ENCODE peak calls at places on chromosomes 2 and 18, in six cellular contexts. J is psoas muscle, S is breast epithelium, X is spleen, T is right cardiac atrium, R is Peyer's patch. U is an unnamed sample.

GRCh38 chr2:219423656-219424378 is 5.6 kb downstream of the DES start:
- DNase-seq in J (peak; percentile 61), S (no peak), X (no peak), T (no peak), R (no peak), U (no peak)

GRCh38 chr2:101231253-101231652 is 21.4 kb upstream of the CNOT11 start:
- DNase-seq in J (no peak), S (no peak), X (no peak), T (no peak), R (no peak), U (no peak)

GRCh38 chr2:75528221-75528977 is 32.3 kb downstream of the EVA1A start:
- DNase-seq in J (no peak), S (peak; percentile 24), X (no peak), T (no peak), R (no peak), U (no peak)

GRCh38 chr2:222878284-222878876 is 17.5 kb downstream of the ACSL3 start:
- DNase-seq in J (no peak), S (no peak), X (no peak), T (no peak), R (no peak), U (no peak)

GRCh38 chr2:183244300-183244849 is 120.1 kb downstream of the NUP35 start:
- DNase-seq in J (no peak), S (no peak), X (no peak), T (no peak), R (no peak), U (no peak)

GRCh38 chr2:202152104-202152771 is 79.2 kb downstream of the KIAA2012 start:
- DNase-seq in J (no peak), S (no peak), X (no peak), T (no peak), R (no peak), U (no peak)

GRCh38 chr18:79881695-79882094 is 69.8 kb downstream of the SLC66A2 start:
- DNase-seq in J (no peak), S (no peak), X (peak; percentile 32), T (no peak), R (no peak), U (no peak)

GRCh38 chr18:63520053-63520452 is 22.1 kb upstream of the SERPINB12 start:
- DNase-seq in J (no peak), S (no peak), X (no peak), T (no peak), R (no peak), U (no peak)

GRCh38 chr2:41947701-41948396 is 100.0 kb upstream of the PKDCC start:
- DNase-seq in J (no peak), S (no peak), X (no peak), T (peak; percentile 88), R (no peak), U (no peak)

GRCh38 chr2:191846787-191847620 is at the start of gene CAVIN2:
- DNase-seq in J (peak; percentile 64), S (peak; percentile 49), X (peak; percentile 76), T (peak; percentile 84), R (no peak), U (no peak)

GRCh38 chr2:196372276-196372809 is 201.0 kb upstream of the STK17B start:
- DNase-seq in J (no peak), S (no peak), X (no peak), T (no peak), R (no peak), U (no peak)

DNA sequence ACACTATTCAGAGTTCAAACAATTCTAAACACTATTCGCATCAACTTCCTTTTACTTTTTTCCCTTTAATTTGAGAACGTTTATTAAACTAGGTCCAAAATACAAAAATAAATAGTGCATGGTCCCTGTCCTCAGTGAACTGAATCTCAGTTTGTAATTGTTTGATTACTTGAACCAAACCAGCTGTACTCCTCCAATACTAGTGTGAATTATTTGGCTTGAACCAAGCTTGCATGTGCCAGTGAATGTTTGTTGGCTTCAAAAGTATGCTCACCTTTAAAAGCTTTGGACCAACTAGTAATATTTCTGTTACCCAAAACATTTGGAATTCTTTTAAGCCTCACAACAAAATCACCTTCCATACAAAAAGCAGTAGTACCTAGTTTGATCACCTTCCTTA is 15.5 kb downstream of the CCNT2 start:
- DNase-seq in J (no peak), S (no peak), X (no peak), T (no peak), R (no peak), U (no peak)
- H3K27ac ChIP-seq in J (no peak overlapping the region), S (no peak overlapping the region), X (no peak overlapping the region), T (no peak overlapping the region), R (no peak overlapping the region), U (no peak overlapping the region)

GRCh38 chr18:8627107-8627472 is 17.9 kb downstream of the RAB12 start:
- DNase-seq in J (no peak), S (no peak), X (no peak), T (no peak), R (no peak), U (no peak)

GRCh38 chr18:8626414-8627106 is 17.3 kb downstream of the RAB12 start:
- DNase-seq in J (no peak), S (no peak), X (no peak), T (no peak), R (no peak), U (no peak)

GRCh38 chr18:8620845-8621244 is 11.6 kb downstream of the RAB12 start:
- DNase-seq in J (no peak), S (no peak), X (no peak), T (no peak), R (no peak), U (no peak)

GRCh38 chr18:8625693-8626092 is 16.5 kb downstream of the RAB12 start:
- DNase-seq in J (no peak), S (no peak), X (no peak), T (no peak), R (no peak), U (no peak)

GRCh38 chr18:8623549-8624106 is 14.4 kb downstream of the RAB12 start:
- DNase-seq in J (peak; percentile 62), S (no peak), X (peak; percentile 79), T (peak; percentile 61), R (peak; percentile 28), U (no peak)
- H3K4me1 ChIP-seq in J (peaks cover 79% of the 10 kb centered on the region), S (peaks cover 2% of the 10 kb centered on the region), X (peaks cover 59% of the 10 kb centered on the region), T (peaks cover 16% of the 10 kb centered on the region), R (peaks cover 7% of the 10 kb centered on the region), U (peaks cover 5% of the 10 kb centered on the region)

GRCh38 chr2:240179941-240180666 is 39.6 kb upstream of the OTOS start:
- DNase-seq in J (peak; percentile 36), S (no peak), X (peak; percentile 41), T (no peak), R (no peak), U (no peak)

GRCh38 chr2:240182476-240182875 is 42.0 kb upstream of the OTOS start:
- DNase-seq in J (no peak), S (no peak), X (peak; percentile 33), T (no peak), R (no peak), U (no peak)

GRCh38 chr2:240178564-240178963 is 38.1 kb upstream of the OTOS start:
- DNase-seq in J (peak; percentile 8), S (no peak), X (peak; percentile 9), T (no peak), R (no peak), U (no peak)

GRCh38 chr2:240182001-240182400 is 41.5 kb upstream of the OTOS start:
- DNase-seq in J (no peak), S (no peak), X (peak; percentile 31), T (no peak), R (no peak), U (no peak)

DNA sequence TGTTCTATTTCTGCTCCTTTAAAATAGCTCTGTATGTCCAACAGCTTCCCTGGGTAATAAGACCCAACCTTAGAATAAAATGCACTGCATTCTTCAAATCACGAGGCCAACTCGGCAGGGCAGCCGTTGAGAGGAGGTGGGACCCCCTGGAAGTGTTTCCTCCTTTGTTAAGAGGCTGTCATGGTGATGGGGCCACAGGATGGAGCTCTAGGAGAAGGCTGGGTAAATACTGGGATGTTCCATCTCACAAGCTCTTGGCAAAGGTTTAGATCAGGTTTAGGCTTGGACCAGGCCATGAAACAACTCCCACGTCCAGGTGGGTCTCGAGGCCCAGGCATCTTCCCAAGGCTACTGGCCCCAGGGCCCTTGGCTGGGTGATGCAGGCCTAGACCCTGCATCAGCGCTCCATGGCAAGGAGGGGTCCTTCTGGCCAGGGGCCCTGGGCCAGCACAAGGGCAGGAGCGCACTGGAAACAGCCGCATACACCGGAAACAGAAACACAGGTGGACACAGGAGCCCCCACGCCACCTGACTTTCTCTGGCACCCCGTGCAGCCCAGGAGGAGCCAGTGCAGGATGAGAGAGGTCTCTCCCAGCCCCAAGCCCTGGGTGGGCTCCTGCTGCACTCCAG is 38.8 kb upstream of the OTOS start:
- DNase-seq in J (peak; percentile 36), S (no peak), X (peak; percentile 41), T (no peak), R (no peak), U (no peak)
- H3K27me3 ChIP-seq in J (no peaks in the 10 kb centered on the region), S (peaks cover 19% of the 10 kb centered on the region), X (peaks cover 4% of the 10 kb centered on the region), T (no peaks in the 10 kb centered on the region), R (no peaks in the 10 kb centered on the region), U (no peaks in the 10 kb centered on the region)

GRCh38 chr18:58988595-58988994 is 123.9 kb downstream of the ZNF532 start:
- DNase-seq in J (no peak), S (no peak), X (no peak), T (no peak), R (no peak), U (no peak)
- H3K27ac ChIP-seq in J (peak overlapping the region; percentile 21), S (no peak overlapping the region), X (no peak overlapping the region), T (no peak overlapping the region), R (no peak overlapping the region), U (no peak overlapping the region)

GRCh38 chr2:109468893-109469292 is 144.9 kb downstream of the SEPTIN10 start:
- DNase-seq in J (no peak), S (no peak), X (peak; percentile 30), T (peak; percentile 54), R (no peak), U (no peak)

GRCh38 chr2:109470121-109470921 is 143.4 kb downstream of the SEPTIN10 start:
- DNase-seq in J (no peak), S (no peak), X (peak; percentile 67), T (peak; percentile 41), R (no peak), U (no peak)

GRCh38 chr2:109466674-109467575 is 146.8 kb downstream of the SEPTIN10 start:
- DNase-seq in J (no peak), S (no peak), X (peak; percentile 32), T (peak; percentile 16), R (no peak), U (no peak)

GRCh38 chr2:109463891-109464290 is 149.9 kb downstream of the SEPTIN10 start:
- DNase-seq in J (no peak), S (no peak), X (peak; percentile 4), T (peak; percentile 2), R (no peak), U (no peak)

DNA sequence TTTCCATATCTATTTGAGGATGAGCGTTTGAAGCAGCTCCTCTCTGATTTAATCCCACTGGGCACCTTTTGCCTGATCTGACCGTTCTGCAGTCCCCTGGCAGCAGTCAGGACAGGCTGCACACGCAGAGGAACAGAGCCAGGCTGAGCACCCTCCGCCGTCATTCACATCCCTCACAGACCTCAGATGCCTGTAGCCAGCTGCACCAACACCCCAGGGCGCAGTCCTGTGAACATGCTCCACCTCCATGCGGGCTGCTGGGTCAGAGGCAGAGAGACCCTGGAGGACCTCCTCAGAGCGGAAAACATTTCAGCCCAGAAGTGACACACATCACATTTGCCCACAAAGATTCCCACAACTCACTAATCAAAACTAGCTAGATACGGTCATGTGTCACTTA is 146.1 kb downstream of the SEPTIN10 start:
- DNase-seq in J (no peak), S (no peak), X (peak; percentile 60), T (peak; percentile 20), R (no peak), U (no peak)
- H3K4me1 ChIP-seq in J (peaks cover 22% of the 10 kb centered on the region), S (no peaks in the 10 kb centered on the region), X (peaks cover 8% of the 10 kb centered on the region), T (peaks cover 8% of the 10 kb centered on the region), R (peaks cover 3% of the 10 kb centered on the region), U (no peaks in the 10 kb centered on the region)

U was measured in naive thymus-derived CD4-positive, alpha-beta T cell.